ENCODE peak calls at places on chromosomes 5 and 9, in ten cellular contexts. M is NCI-H1930, C is lung, U is AML-193, N is left ventricle myocardium inferior, G is psoas muscle, J is body of pancreas, W is hippocampal formation, E is RWPE1, D is glutamatergic neuron. P is an unnamed sample.

GRCh38 chr5:14101922-14102321 is 41.2 kb upstream of the TRIO start:
- DNase-seq in C (no peak), D (no peak), U (no peak), E (no peak), M (no peak), G (no peak), W (no peak), N (no peak), J (no peak), P (peak; percentile 55)

GRCh38 chr5:14406554-14406849 is 175.1 kb upstream of the OTULINL start:
- DNase-seq in D (no peak), J (no peak), C (no peak), N (no peak), G (no peak), M (no peak), E (peak; percentile 87), U (no peak), W (no peak), P (peak; percentile 96)

GRCh38 chr9:133644968-133645765 is 9.0 kb downstream of the DBH start:
- DNase-seq in C (no peak), W (no peak), M (no peak), D (no peak), G (no peak), J (no peak), U (no peak), E (no peak), N (no peak), P (no peak)

GRCh38 chr9:95082401-95083084 is 235.0 kb downstream of the FANCC start:
- DNase-seq in U (no peak), G (no peak), M (no peak), W (no peak), J (peak; percentile 29), C (no peak), E (no peak), N (no peak), D (no peak), P (no peak)

GRCh38 chr5:138274189-138274853 is at the start of gene GFRA3:
- DNase-seq in E (no peak), G (no peak), N (no peak), M (no peak), W (no peak), J (peak; percentile 13), U (no peak), D (peak; percentile 47), C (no peak), P (no peak)

GRCh38 chr9:134251296-134251695 is 75.0 kb upstream of the RXRA start:
- DNase-seq in U (no peak), D (no peak), M (no peak), C (no peak), W (no peak), N (no peak), J (no peak), E (no peak), G (no peak), P (no peak)

GRCh38 chr5:180455872-180456271 is 38.3 kb upstream of the CNOT6 start:
- DNase-seq in C (no peak), E (no peak), M (no peak), U (no peak), N (no peak), W (no peak), D (no peak), J (no peak), G (no peak), P (no peak)

GRCh38 chr5:125603321-125603720 is 819.9 kb upstream of the GRAMD2B start:
- DNase-seq in G (no peak), D (no peak), W (no peak), E (no peak), N (no peak), M (no peak), U (no peak), J (no peak), C (no peak), P (no peak)

GRCh38 chr5:19179561-19179960 is 808.4 kb downstream of the CDH18 start:
- DNase-seq in G (no peak), D (no peak), W (no peak), M (no peak), U (no peak), C (no peak), N (no peak), E (no peak), J (no peak), P (no peak)

GRCh38 chr9:69122391-69123141 is 51.5 kb upstream of the TJP2 start:
- DNase-seq in E (peak; percentile 77), M (no peak), G (no peak), N (no peak), D (no peak), C (peak; percentile 80), J (peak; percentile 55), W (no peak), U (no peak), P (peak; percentile 60)

GRCh38 chr5:68458416-68458815 is 242.9 kb downstream of the PIK3R1 start:
- DNase-seq in U (no peak), E (no peak), D (no peak), N (no peak), W (no peak), M (no peak), C (no peak), G (no peak), J (no peak), P (no peak)

GRCh38 chr5:169933624-169934023 is 46.7 kb downstream of the INSYN2B start:
- DNase-seq in U (no peak), C (no peak), E (no peak), M (no peak), J (no peak), W (no peak), D (no peak), G (no peak), N (no peak), P (no peak)

GRCh38 chr9:928363-929042 is 48.0 kb upstream of the DMRT3 start:
- DNase-seq in W (no peak), C (no peak), M (peak; percentile 16), G (no peak), U (no peak), J (no peak), E (peak; percentile 5), D (peak; percentile 38), N (no peak), P (no peak)

GRCh38 chr5:176851380-176851779 is 41.0 kb downstream of the UNC5A start:
- DNase-seq in G (no peak), W (no peak), N (no peak), M (no peak), D (no peak), C (no peak), U (no peak), E (no peak), J (no peak), P (no peak)